ENCODE peak calls at places on chromosomes 11 and 22, in six cellular contexts. S is LHCN-M2; Z is stimulated activated CD4-positive, alpha-beta T cell treated with anti-CD3 and anti-CD28 coated beads, Interleukin-1b, Interleukin-23, amount 100 ng/mL, for 24 hours; I is iPS-NIHi11; L is mucosa of descending colon; C is GM10248. J is an unnamed sample.

GRCh38 chr11:31974737-31975136 is 116.1 kb upstream of the RCN1 start:
- DNase-seq in S (peak), L (no peak), Z (no peak), I (no peak), C (no peak), J (peak)

GRCh38 chr11:112627588-112628045 is 333.6 kb upstream of the NCAM1 start:
- DNase-seq in Z (no peak), I (no peak), L (no peak), S (no peak), C (peak), J (no peak)

GRCh38 chr11:86120807-86121206 is 51.9 kb upstream of the PICALM start:
- DNase-seq in C (no peak), Z (no peak), I (no peak), S (no peak), L (no peak), J (no peak)

GRCh38 chr11:43905788-43906187 is 25.2 kb downstream of the ALKBH3 start:
- DNase-seq in S (no peak), Z (no peak), L (no peak), C (no peak), I (no peak), J (peak)

GRCh38 chr22:44335903-44336803 is 23.4 kb upstream of the SHISAL1 start:
- DNase-seq in S (no peak), Z (no peak), C (no peak), L (no peak), I (no peak), J (no peak)

GRCh38 chr11:69837791-69838190 is 18.6 kb upstream of the FGF3 start:
- DNase-seq in Z (no peak), I (no peak), L (no peak), C (peak), S (no peak), J (no peak)

GRCh38 chr22:44309137-44309536 is 3.6 kb downstream of the SHISAL1 start:
- DNase-seq in S (peak), I (no peak), L (peak), C (no peak), Z (no peak), J (peak)

GRCh38 chr11:87493516-87493915 is 455.8 kb downstream of the TMEM135 start:
- DNase-seq in S (no peak), C (no peak), Z (no peak), L (no peak), I (peak), J (peak)

GRCh38 chr11:126102436-126102894 is 39.8 kb upstream of the CDON start:
- DNase-seq in I (no peak), L (peak), S (no peak), Z (no peak), C (no peak), J (peak)

GRCh38 chr22:21012446-21013407 is 2.2 kb upstream of the P2RX6 start:
- DNase-seq in Z (no peak), S (no peak), C (no peak), I (no peak), L (no peak), J (no peak)

GRCh38 chr22:49449377-49449776 is 378.3 kb downstream of the BRD1 start:
- DNase-seq in S (no peak), Z (no peak), I (no peak), L (no peak), C (no peak), J (no peak)

GRCh38 chr11:19201737-19202605 is at the start of gene CSRP3:
- DNase-seq in C (no peak), I (no peak), S (peak), L (no peak), Z (no peak), J (peak)

GRCh38 chr11:73429121-73429740 is 53.0 kb downstream of the RELT start:
- DNase-seq in S (peak), C (no peak), L (no peak), I (no peak), Z (no peak), J (peak)

GRCh38 chr11:96168623-96169022 is 174.4 kb downstream of the MAML2 start:
- DNase-seq in I (no peak), L (peak), Z (no peak), C (no peak), S (peak), J (peak)

GRCh38 chr11:105609341-105609781 is 512 bp upstream of the GRIA4 start:
- DNase-seq in L (peak), S (peak), C (peak), Z (peak), I (peak), J (no peak)

GRCh38 chr11:70313945-70314344 is 43.5 kb downstream of the PPFIA1 start:
- DNase-seq in S (no peak), Z (no peak), I (no peak), L (no peak), C (no peak), J (no peak)

GRCh38 chr11:27395556-27396258 is 32.7 kb upstream of the CCDC34 start:
- DNase-seq in S (no peak), C (no peak), Z (no peak), I (no peak), L (peak), J (peak)

GRCh38 chr11:2558402-2558801 is 113.6 kb downstream of the KCNQ1 start:
- DNase-seq in S (no peak), C (no peak), I (no peak), L (no peak), Z (no peak), J (no peak)

GRCh38 chr11:2377511-2378443 is 667 bp downstream of the CD81 start:
- DNase-seq in I (peak), L (peak), C (peak), S (no peak), Z (peak), J (peak)

GRCh38 chr11:102138223-102138622 is 28.0 kb downstream of the YAP1 start:
- DNase-seq in C (no peak), S (no peak), I (no peak), L (no peak), Z (no peak), J (no peak)

GRCh38 chr11:44096360-44097188 is 1.1 kb downstream of the EXT2 start:
- DNase-seq in Z (no peak), C (peak), I (no peak), S (peak), L (no peak), J (peak)

GRCh38 chr11:8658210-8658968 is 24.1 kb downstream of the TRIM66 start:
- DNase-seq in C (no peak), S (no peak), L (no peak), I (no peak), Z (no peak), J (no peak)

GRCh38 chr11:17605736-17606135 is 58.7 kb downstream of the OTOG start:
- DNase-seq in I (no peak), S (no peak), C (no peak), Z (no peak), L (no peak), J (no peak)

GRCh38 chr11:112294688-112295340 is 34.2 kb upstream of the PLET1 start:
- DNase-seq in S (peak), C (no peak), L (no peak), Z (no peak), I (no peak), J (no peak)

GRCh38 chr22:18970948-18971315 is 34.8 kb upstream of the PRODH start:
- DNase-seq in I (no peak), Z (no peak), C (no peak), L (no peak), S (no peak), J (no peak)

GRCh38 chr11:101195294-101195693 is 65.7 kb upstream of the PGR start:
- DNase-seq in S (no peak), L (peak), C (no peak), Z (no peak), I (no peak), J (no peak)

GRCh38 chr11:125773516-125773915 is 5.1 kb downstream of the PATE2 start:
- DNase-seq in I (no peak), Z (no peak), L (no peak), S (no peak), C (no peak), J (peak)

GRCh38 chr11:65931773-65932557 is 12.7 kb downstream of the DRAP1 start:
- DNase-seq in L (no peak), C (no peak), S (no peak), Z (no peak), I (no peak), J (no peak)